ENCODE peak calls at places on chromosomes 5 and 9, in six cellular contexts. Z is OCI-LY7, T is lower lobe of right lung, O is tibial artery, R is mucosa of descending colon, U is GM23338. V is an unnamed sample. For H3K4me1, the result is how much of the 10 kb centered on the place peaks cover.

GRCh38 chr5:132746592-132747063 is 598 bp upstream of the CCNI2 start:
- DNase-seq in R (no peak), Z (peak), U (peak), T (no peak), O (no peak), V (no peak)

GRCh38 chr5:459562-460412 is 16.8 kb downstream of the EXOC3 start:
- DNase-seq in R (peak), Z (no peak), T (no peak), U (no peak), O (peak), V (no peak)

GRCh38 chr5:164345173-164345572 is 839.8 kb downstream of the MAT2B start:
- DNase-seq in R (no peak), U (no peak), O (no peak), T (no peak), Z (no peak), V (no peak)

GRCh38 chr5:164505791-164506190 is 1000.4 kb downstream of the MAT2B start:
- DNase-seq in Z (no peak), R (no peak), O (no peak), U (no peak), T (no peak), V (no peak)

GRCh38 chr5:35777358-35778087 is 79.2 kb upstream of the IL7R start:
- DNase-seq in O (peak), T (peak), R (no peak), Z (peak), U (peak), V (peak)

GRCh38 chr5:87245451-87245850 is 22.2 kb upstream of the RASA1 start:
- DNase-seq in R (no peak), O (no peak), Z (no peak), U (no peak), T (no peak), V (no peak)

GRCh38 chr5:134451618-134452505 is 40.2 kb upstream of the CDKN2AIPNL start:
- DNase-seq in O (peak), R (no peak), T (no peak), U (no peak), Z (no peak), V (no peak)

GRCh38 chr9:22136446-22137140 is 127.5 kb upstream of the CDKN2B start:
- DNase-seq in T (no peak), O (no peak), Z (no peak), U (no peak), R (no peak), V (no peak)

GRCh38 chr9:16445141-16445920 is 425.1 kb downstream of the BNC2 start:
- DNase-seq in T (no peak), U (no peak), O (no peak), Z (no peak), R (no peak), V (no peak)

GRCh38 chr9:130084337-130084736 is 30.6 kb downstream of the GPR107 start:
- DNase-seq in T (no peak), O (no peak), U (no peak), Z (no peak), R (no peak), V (no peak)

GRCh38 chr9:88949961-88950340 is 41.3 kb upstream of the S1PR3 start:
- DNase-seq in O (no peak), Z (no peak), U (no peak), R (no peak), T (no peak), V (no peak)

GRCh38 chr5:7747728-7748127 is 103.2 kb downstream of the CFAP90 start:
- DNase-seq in O (no peak), T (no peak), U (no peak), Z (no peak), R (no peak), V (no peak)

GRCh38 chr5:27328480-27328879 is 290.1 kb upstream of the CDH9 start:
- DNase-seq in Z (no peak), R (no peak), U (no peak), O (no peak), T (no peak), V (no peak)

GRCh38 chr5:98775962-98776687 is 2.7 kb downstream of the RGMB start:
- DNase-seq in R (no peak), Z (no peak), U (no peak), T (no peak), O (no peak), V (no peak)

GRCh38 chr5:10331341-10331796 is 22.1 kb upstream of the MARCHF6 start:
- DNase-seq in T (peak), O (peak), U (no peak), Z (no peak), R (no peak), V (no peak)

GRCh38 chr5:144309265-144309664 is 138.6 kb downstream of the KCTD16 start:
- DNase-seq in R (no peak), U (no peak), O (no peak), Z (no peak), T (no peak), V (no peak)

GRCh38 chr9:13568446-13568845 is 289.0 kb upstream of the MPDZ start:
- DNase-seq in U (no peak), Z (no peak), T (no peak), O (no peak), R (no peak), V (no peak)

GRCh38 chr9:116055536-116055935 is 98.1 kb upstream of the PAPPA start:
- DNase-seq in Z (no peak), U (no peak), O (no peak), R (no peak), T (no peak), V (no peak)

GRCh38 chr9:136107953-136108647 is 10.6 kb downstream of the TMEM250 start:
- DNase-seq in T (no peak), U (no peak), O (no peak), R (peak), Z (no peak), V (no peak)
- H3K4me1 ChIP-seq in T (half or more), U (half or more), O (half or more), R (half or more), Z (under half), V (under half)

GRCh38 chr9:138022121-138022741 is 144.6 kb downstream of the CACNA1B start:
- DNase-seq in U (peak), Z (no peak), T (peak), O (no peak), R (no peak), V (no peak)
- TF ChIP-seq CTCF in U (peak), Z (peak), T (no peak), O (no peak), R (no peak), V (no peak)

GRCh38 chr9:95085036-95085770 is 232.3 kb downstream of the FANCC start:
- DNase-seq in U (no peak), O (no peak), R (no peak), Z (no peak), T (no peak), V (no peak)
- H3K4me1 ChIP-seq in U (under half), O (half or more), R (under half), Z (under half), T (under half), V (under half)

DNA sequence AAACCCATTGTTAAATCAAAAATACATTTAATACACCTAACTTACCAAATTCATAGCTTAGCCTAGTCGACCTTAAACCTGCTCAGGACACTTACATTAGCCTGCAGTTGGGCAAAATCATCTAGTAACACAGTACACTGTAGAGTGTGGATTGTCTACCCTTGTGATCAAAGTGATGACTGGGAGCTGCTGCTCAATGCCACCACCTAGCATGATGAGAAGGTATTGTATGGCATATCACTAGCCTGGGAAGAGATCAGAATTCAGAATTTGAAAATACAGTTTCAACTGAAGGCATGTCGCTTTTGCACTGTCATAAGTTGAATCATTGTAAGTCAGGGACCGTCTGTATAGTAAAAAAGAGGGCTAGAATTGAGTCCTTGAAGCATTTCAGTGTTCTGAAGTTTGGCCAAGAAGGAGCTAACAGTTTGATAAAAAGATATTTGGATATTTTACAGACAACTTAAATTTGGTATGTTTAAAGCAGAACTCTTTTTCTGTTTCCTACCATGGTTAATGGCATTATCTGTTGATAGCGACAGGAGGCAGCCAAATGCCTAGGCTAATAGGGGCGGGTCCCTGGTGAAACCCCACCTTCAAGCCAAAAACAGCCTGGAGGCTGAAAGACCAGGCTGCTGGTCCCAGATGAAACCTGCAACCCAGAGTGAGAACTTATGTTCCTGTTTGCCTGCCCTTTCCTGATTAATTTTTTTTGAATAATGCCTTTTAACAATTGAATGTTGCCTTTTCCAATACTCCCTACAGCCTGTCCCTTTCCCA is 23.0 kb downstream of the SMIM15 start:
- DNase-seq in U (peak), O (no peak), T (no peak), R (no peak), Z (no peak), V (no peak)
- TF ChIP-seq CTCF in U (peak), O (peak), T (no peak), R (no peak), Z (peak), V (no peak)

GRCh38 chr9:70049236-70049635 is 5.6 kb downstream of the MAMDC2 start:
- DNase-seq in Z (no peak), U (no peak), R (no peak), O (peak), T (no peak), V (peak)
- H3K4me1 ChIP-seq in Z (under half), U (under half), R (under half), O (half or more), T (under half), V (under half)

DNA sequence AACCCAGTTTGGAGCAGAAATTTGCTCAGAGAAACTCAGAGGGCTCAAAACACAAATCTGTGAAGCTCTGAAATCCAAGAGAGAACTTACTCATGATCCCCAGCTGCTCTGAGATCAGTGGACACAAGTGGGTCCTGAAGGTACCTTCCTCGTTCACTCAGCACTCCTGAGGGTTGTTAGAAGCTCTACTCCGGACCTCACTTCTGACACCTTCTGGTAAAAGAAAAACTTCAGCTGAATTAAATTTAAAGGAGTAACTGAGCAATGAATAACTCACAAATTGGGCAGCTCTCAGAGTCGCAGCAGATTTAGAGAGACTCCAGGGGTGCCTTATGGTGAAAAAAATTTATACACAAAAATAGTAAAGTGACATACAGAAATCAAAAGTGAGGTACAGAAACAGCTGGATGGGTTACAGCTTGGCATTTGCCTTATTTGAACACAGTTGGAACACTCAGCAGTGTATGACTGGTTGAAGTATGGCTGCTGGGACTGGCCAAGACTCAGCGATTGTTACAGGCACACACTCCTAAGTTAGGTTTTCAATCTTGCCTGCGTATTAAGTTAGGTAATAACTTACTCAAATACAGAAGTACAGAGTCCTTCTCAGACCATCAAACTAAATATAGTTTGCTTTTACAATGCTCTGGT is 32.5 kb downstream of the INSL4 start:
- DNase-seq in T (no peak), U (peak), R (no peak), Z (peak), O (no peak), V (no peak)
- TF ChIP-seq CTCF in T (peak), U (peak), R (no peak), Z (peak), O (no peak), V (peak)

GRCh38 chr5:40683351-40683750 is 3.6 kb downstream of the PTGER4 start:
- DNase-seq in T (no peak), Z (no peak), U (no peak), R (no peak), O (no peak), V (no peak)

GRCh38 chr5:40679998-40680681 is 425 bp downstream of the PTGER4 start:
- DNase-seq in O (peak), U (peak), R (peak), T (peak), Z (no peak), V (no peak)

GRCh38 chr5:40680741-40681350 is 1.1 kb downstream of the PTGER4 start:
- DNase-seq in O (peak), U (peak), Z (no peak), R (peak), T (peak), V (no peak)

GRCh38 chr5:40682431-40683017 is 2.8 kb downstream of the PTGER4 start:
- DNase-seq in R (no peak), Z (no peak), U (no peak), T (peak), O (no peak), V (no peak)

GRCh38 chr5:40681351-40682311 is 1.9 kb downstream of the PTGER4 start:
- DNase-seq in R (peak), Z (no peak), U (peak), T (peak), O (peak), V (no peak)
- H3K4me1 ChIP-seq in R (under half), Z (under half), U (under half), T (under half), O (under half), V (under half)

GRCh38 chr9:134474656-134475050 is 148.4 kb downstream of the RXRA start:
- DNase-seq in R (no peak), U (no peak), T (no peak), Z (no peak), O (no peak), V (no peak)
- TF ChIP-seq CTCF in R (no peak), U (no peak), T (no peak), Z (no peak), O (no peak), V (no peak)

DNA sequence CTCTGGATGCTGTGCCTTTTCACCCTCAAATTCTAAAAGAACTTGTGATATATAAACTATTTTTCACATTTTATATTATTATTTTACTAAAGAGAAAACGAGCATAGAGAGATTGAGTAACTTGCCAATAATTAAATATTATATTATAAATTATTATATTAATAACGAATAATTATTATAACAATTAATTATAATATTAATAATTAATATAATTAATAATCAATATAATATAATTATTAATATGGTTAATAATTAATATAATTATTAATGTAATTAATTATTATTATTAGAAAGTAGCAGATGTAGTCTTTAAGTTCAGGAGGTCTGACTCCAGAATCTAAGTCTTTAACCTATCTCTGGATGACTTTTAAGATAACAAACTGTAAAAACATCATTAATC is 20.1 kb downstream of the OR2Y1 start:
- DNase-seq in R (no peak), T (no peak), Z (no peak), U (no peak), O (no peak), V (no peak)
- H3K4me1 ChIP-seq in R (under half), T (under half), Z (under half), U (under half), O (under half), V (under half)